ENCODE peak calls at places on chromosome 16, in nine cellular contexts. One of them, this sample, is unnamed.

GRCh38 chr16:25627641-25628040 is 64.1 kb upstream of the HS3ST4 start:
- DNase-seq in activated gamma-delta T cell: no peak
- DNase-seq in KG1: no peak
- DNase-seq in HCT116: no peak
- DNase-seq in HEK293T: no peak
- DNase-seq in HFF-Myc: no peak
- DNase-seq in suprapubic skin: no peak
- DNase-seq in HTR-8/SVneo: no peak
- DNase-seq in occipital lobe: no peak
- DNase-seq in this sample: no peak

GRCh38 chr16:3461120-3461519 is 17.6 kb downstream of the NAA60 start:
- DNase-seq in activated gamma-delta T cell: no peak
- DNase-seq in KG1: no peak
- DNase-seq in HCT116: no peak
- DNase-seq in HEK293T: no peak
- DNase-seq in HFF-Myc: no peak
- DNase-seq in suprapubic skin: no peak
- DNase-seq in HTR-8/SVneo: no peak
- DNase-seq in occipital lobe: no peak
- DNase-seq in this sample: no peak

GRCh38 chr16:47358816-47359215 is 102.0 kb downstream of the ITFG1 start:
- DNase-seq in activated gamma-delta T cell: no peak
- DNase-seq in KG1: no peak
- DNase-seq in HCT116: peak
- DNase-seq in HEK293T: no peak
- DNase-seq in HFF-Myc: no peak
- DNase-seq in suprapubic skin: no peak
- DNase-seq in HTR-8/SVneo: no peak
- DNase-seq in occipital lobe: no peak
- DNase-seq in this sample: no peak

GRCh38 chr16:28531777-28532744 is 6.7 kb downstream of the NUPR1 start:
- DNase-seq in activated gamma-delta T cell: no peak
- DNase-seq in KG1: no peak
- DNase-seq in HCT116: peak
- DNase-seq in HEK293T: no peak
- DNase-seq in HFF-Myc: no peak
- DNase-seq in suprapubic skin: peak
- DNase-seq in HTR-8/SVneo: no peak
- DNase-seq in occipital lobe: no peak
- DNase-seq in this sample: no peak

GRCh38 chr16:29790949-29791844 is 646 bp downstream of the KIF22 start:
- DNase-seq in activated gamma-delta T cell: no peak
- DNase-seq in KG1: no peak
- DNase-seq in HCT116: no peak
- DNase-seq in HEK293T: no peak
- DNase-seq in HFF-Myc: no peak
- DNase-seq in suprapubic skin: no peak
- DNase-seq in HTR-8/SVneo: no peak
- DNase-seq in occipital lobe: no peak
- DNase-seq in this sample: no peak

GRCh38 chr16:81140930-81141780 is 45.0 kb upstream of the GCSH start:
- DNase-seq in activated gamma-delta T cell: no peak
- DNase-seq in KG1: no peak
- DNase-seq in HCT116: peak
- DNase-seq in HEK293T: peak
- DNase-seq in HFF-Myc: no peak
- DNase-seq in suprapubic skin: no peak
- DNase-seq in HTR-8/SVneo: no peak
- DNase-seq in occipital lobe: no peak
- DNase-seq in this sample: peak

GRCh38 chr16:65547799-65548446 is 426.1 kb upstream of the CDH11 start:
- DNase-seq in activated gamma-delta T cell: no peak
- DNase-seq in KG1: no peak
- DNase-seq in HCT116: no peak
- DNase-seq in HEK293T: no peak
- DNase-seq in HFF-Myc: peak
- DNase-seq in suprapubic skin: no peak
- DNase-seq in HTR-8/SVneo: no peak
- DNase-seq in occipital lobe: no peak
- DNase-seq in this sample: no peak

GRCh38 chr16:74607310-74607966 is 524 bp upstream of the GLG1 start:
- DNase-seq in activated gamma-delta T cell: no peak
- DNase-seq in KG1: no peak
- DNase-seq in HCT116: no peak
- DNase-seq in HEK293T: no peak
- DNase-seq in HFF-Myc: no peak
- DNase-seq in suprapubic skin: no peak
- DNase-seq in HTR-8/SVneo: no peak
- DNase-seq in occipital lobe: no peak
- DNase-seq in this sample: no peak

GRCh38 chr16:84368327-84368996 is at the start of gene ATP2C2:
- DNase-seq in activated gamma-delta T cell: no peak
- DNase-seq in KG1: no peak
- DNase-seq in HCT116: peak
- DNase-seq in HEK293T: no peak
- DNase-seq in HFF-Myc: no peak
- DNase-seq in suprapubic skin: no peak
- DNase-seq in HTR-8/SVneo: no peak
- DNase-seq in occipital lobe: no peak
- DNase-seq in this sample: no peak

This sample was measured in iPS DF 19.7.